ENCODE peak calls at places on chromosomes 2 and 18, in nine cellular contexts. V is neural progenitor cell; N is caudate nucleus; E is stimulated activated naive CD8-positive, alpha-beta T cell treated with anti-CD3 and anti-CD28 coated beads, Interleukin-15, Interleukin-2, amounts not matched to agents 100 U/mL and 50 U/mL, for 24 hours; X is T-helper 1 cell; C is cerebellar cortex; Z is small intestine; Q is NCI-H510A treated with DMSO at 0.1 percent for 48 hours; W is activated T-helper 1 cell treated with anti-CD3 and anti-CD28 coated beads, Interleukin-12 subunit alpha, Interleukin-12 subunit beta, Interleukin-2, Interleukin-4 antibody, amounts not matched to agents 30 ng/mL and 10 ng/mL and 1 ng/mL, durations not matched to agents 14 hours and 24 hours and 36 hours. G is an unnamed sample.

GRCh38 chr18:70390366-70391090 is 101.7 kb downstream of the SOCS6 start:
- DNase-seq in E (no peak), X (no peak), N (no peak), C (no peak), Z (no peak), W (no peak), V (no peak), Q (no peak), G (peak)

GRCh38 chr2:230865766-230866703 is 1.3 kb downstream of the ITM2C start:
- DNase-seq in N (peak), C (peak), V (peak), Z (peak), X (no peak), Q (peak), W (no peak), E (peak), G (peak)

GRCh38 chr2:216583157-216583556 is 50.1 kb upstream of the IGFBP2 start:
- DNase-seq in Z (no peak), W (no peak), N (no peak), Q (peak), C (no peak), V (no peak), E (no peak), X (no peak), G (peak)

GRCh38 chr18:25278415-25278814 is 73.6 kb downstream of the ZNF521 start:
- DNase-seq in N (no peak), C (peak), E (no peak), W (no peak), V (no peak), Q (no peak), Z (no peak), X (no peak), G (peak)

GRCh38 chr18:43160509-43160908 is 45.0 kb upstream of the RIT2 start:
- DNase-seq in C (no peak), X (no peak), N (no peak), W (no peak), V (no peak), E (no peak), Z (no peak), Q (no peak), G (peak)

GRCh38 chr2:10921525-10921924 is 9.8 kb downstream of the KCNF1 start:
- DNase-seq in W (no peak), Z (no peak), N (no peak), V (no peak), Q (no peak), E (no peak), C (no peak), X (no peak), G (no peak)

GRCh38 chr2:149715005-149715592 is 127.5 kb upstream of the MMADHC start:
- DNase-seq in W (no peak), V (peak), X (no peak), Z (peak), N (no peak), Q (no peak), C (peak), E (no peak), G (peak)

GRCh38 chr2:68375522-68376040 is 10.5 kb downstream of the PLEK start:
- DNase-seq in Z (no peak), Q (no peak), C (no peak), X (no peak), W (no peak), N (no peak), E (no peak), V (no peak), G (no peak)

GRCh38 chr18:25817571-25818237 is 272.7 kb downstream of the SS18 start:
- DNase-seq in X (no peak), W (no peak), N (no peak), E (no peak), V (no peak), C (no peak), Q (no peak), Z (no peak), G (no peak)

GRCh38 chr2:15829091-15829801 is 111.1 kb upstream of the MYCN start:
- DNase-seq in C (no peak), W (no peak), N (no peak), Z (no peak), V (no peak), Q (no peak), E (no peak), X (no peak), G (no peak)

GRCh38 chr2:219087848-219088247 is 27.1 kb upstream of the IHH start:
- DNase-seq in N (no peak), E (no peak), W (no peak), C (no peak), Z (no peak), Q (no peak), V (no peak), X (no peak), G (no peak)

GRCh38 chr2:225668606-225669266 is 269.2 kb downstream of the NYAP2 start:
- DNase-seq in Z (peak), X (no peak), N (no peak), V (peak), Q (peak), W (no peak), E (no peak), C (peak), G (peak)

GRCh38 chr2:107648781-107649413 is 177.8 kb upstream of the RGPD4 start:
- DNase-seq in X (no peak), N (no peak), V (peak), E (no peak), C (no peak), W (no peak), Q (no peak), Z (no peak), G (no peak)

GRCh38 chr2:195674491-195675226 is 17.6 kb downstream of the SLC39A10 start:
- DNase-seq in C (no peak), E (no peak), W (no peak), X (no peak), V (no peak), Z (no peak), N (no peak), Q (no peak), G (peak)

GRCh38 chr2:224948859-224949258 is 93.4 kb downstream of the DOCK10 start:
- DNase-seq in E (no peak), W (no peak), Z (no peak), V (no peak), N (no peak), X (no peak), Q (no peak), C (no peak), G (peak)

GRCh38 chr18:24014986-24015896 is 687 bp downstream of the TTC39C start:
- DNase-seq in E (peak), Q (no peak), V (peak), Z (peak), N (peak), X (peak), C (peak), W (peak), G (peak)

GRCh38 chr18:10232062-10232461 is 222.4 kb upstream of the APCDD1 start:
- DNase-seq in X (no peak), N (no peak), C (no peak), W (no peak), Z (no peak), E (no peak), V (no peak), Q (no peak), G (no peak)

GRCh38 chr18:7021994-7022840 is 95.4 kb downstream of the LAMA1 start:
- DNase-seq in W (no peak), E (no peak), Q (peak), C (peak), N (no peak), Z (peak), X (no peak), V (peak), G (peak)

GRCh38 chr18:21741511-21742322 is 1.1 kb downstream of the MIB1 start:
- DNase-seq in N (peak), Z (peak), W (no peak), X (no peak), C (peak), Q (peak), V (no peak), E (peak), G (peak)

GRCh38 chr2:45888167-45888566 is 236.7 kb downstream of the PRKCE start:
- DNase-seq in X (no peak), V (no peak), E (no peak), C (no peak), Z (no peak), W (no peak), N (no peak), Q (no peak), G (peak)

GRCh38 chr2:73156539-73157124 is 43.9 kb upstream of the RAB11FIP5 start:
- DNase-seq in W (peak), Q (peak), V (peak), E (peak), C (peak), N (peak), X (no peak), Z (peak), G (peak)

GRCh38 chr2:170505631-170506270 is 209.4 kb upstream of the SP5 start:
- DNase-seq in Q (peak), W (no peak), N (peak), V (peak), E (no peak), X (no peak), C (no peak), Z (no peak), G (no peak)

GRCh38 chr2:232551289-232551688 is 800 bp downstream of the EIF4E2 start:
- DNase-seq in Z (no peak), E (no peak), V (no peak), C (no peak), N (no peak), W (no peak), X (no peak), Q (peak), G (no peak)

GRCh38 chr18:35619468-35619867 is 37.9 kb downstream of the GALNT1 start:
- DNase-seq in C (peak), Z (no peak), V (no peak), E (no peak), X (no peak), W (no peak), Q (no peak), N (peak), G (no peak)

G was measured in iris pigment epithelial cell.